ENCODE peak calls at places on chromosomes 2 and 18, in five cellular contexts. One of them, this sample, is unnamed.

GRCh38 chr18:50757358-50757757 is 62.5 kb downstream of the MRO start:
- DNase-seq in fibroblast of the conjunctiva: no peak
- DNase-seq in astrocyte: no peak
- DNase-seq in lung: no peak
- DNase-seq in HEK293T: no peak
- DNase-seq in this sample: no peak

GRCh38 chr18:72013512-72013911 is 530.6 kb downstream of the CBLN2 start:
- DNase-seq in fibroblast of the conjunctiva: peak; percentile 16
- DNase-seq in astrocyte: no peak
- DNase-seq in lung: no peak
- DNase-seq in HEK293T: no peak
- DNase-seq in this sample: no peak

GRCh38 chr2:195488567-195488966 is 168.5 kb upstream of the SLC39A10 start:
- DNase-seq in fibroblast of the conjunctiva: no peak
- DNase-seq in astrocyte: no peak
- DNase-seq in lung: no peak
- DNase-seq in HEK293T: no peak
- DNase-seq in this sample: no peak

GRCh38 chr2:19810148-19810547 is 91.6 kb downstream of the TTC32 start:
- DNase-seq in fibroblast of the conjunctiva: no peak
- DNase-seq in astrocyte: no peak
- DNase-seq in lung: no peak
- DNase-seq in HEK293T: no peak
- DNase-seq in this sample: no peak

GRCh38 chr2:8581601-8582041 is 100.2 kb upstream of the ID2 start:
- DNase-seq in fibroblast of the conjunctiva: no peak
- DNase-seq in astrocyte: no peak
- DNase-seq in lung: no peak
- DNase-seq in HEK293T: no peak
- DNase-seq in this sample: no peak

GRCh38 chr18:23369231-23369630 is 83.9 kb upstream of the RIOK3 start:
- DNase-seq in fibroblast of the conjunctiva: no peak
- DNase-seq in astrocyte: no peak
- DNase-seq in lung: no peak
- DNase-seq in HEK293T: no peak
- DNase-seq in this sample: no peak

GRCh38 chr18:48833701-48834394 is 116.9 kb downstream of the SMAD7 start:
- DNase-seq in fibroblast of the conjunctiva: no peak
- DNase-seq in astrocyte: peak; percentile 47
- DNase-seq in lung: no peak
- DNase-seq in HEK293T: no peak
- DNase-seq in this sample: no peak

GRCh38 chr18:48845174-48845573 is 105.6 kb downstream of the SMAD7 start:
- DNase-seq in fibroblast of the conjunctiva: no peak
- DNase-seq in astrocyte: no peak
- DNase-seq in lung: no peak
- DNase-seq in HEK293T: no peak
- DNase-seq in this sample: no peak

GRCh38 chr2:98464772-98465310 is 20.2 kb downstream of the INPP4A start:
- DNase-seq in fibroblast of the conjunctiva: no peak
- DNase-seq in astrocyte: no peak
- DNase-seq in lung: no peak
- DNase-seq in HEK293T: no peak
- DNase-seq in this sample: no peak

GRCh38 chr2:195486987-195487644 is 169.9 kb upstream of the SLC39A10 start:
- DNase-seq in fibroblast of the conjunctiva: no peak
- DNase-seq in astrocyte: peak; percentile 79
- DNase-seq in lung: no peak
- DNase-seq in HEK293T: no peak
- DNase-seq in this sample: peak; percentile 80

GRCh38 chr2:20603791-20604190 is 47.1 kb downstream of the HS1BP3 start:
- DNase-seq in fibroblast of the conjunctiva: no peak
- DNase-seq in astrocyte: no peak
- DNase-seq in lung: no peak
- DNase-seq in HEK293T: no peak
- DNase-seq in this sample: no peak

GRCh38 chr2:207121784-207122183 is 44.0 kb downstream of the KLF7 start:
- DNase-seq in fibroblast of the conjunctiva: peak; percentile 69
- DNase-seq in astrocyte: peak; percentile 85
- DNase-seq in lung: no peak
- DNase-seq in HEK293T: no peak
- DNase-seq in this sample: no peak

GRCh38 chr2:164371916-164372315 is 249.4 kb downstream of the GRB14 start:
- DNase-seq in fibroblast of the conjunctiva: no peak
- DNase-seq in astrocyte: peak; percentile 36
- DNase-seq in lung: no peak
- DNase-seq in HEK293T: no peak
- DNase-seq in this sample: no peak

GRCh38 chr2:148524519-148524919 is 120.0 kb upstream of the EPC2 start:
- DNase-seq in fibroblast of the conjunctiva: no peak
- DNase-seq in astrocyte: no peak
- DNase-seq in lung: no peak
- DNase-seq in HEK293T: no peak
- DNase-seq in this sample: no peak

GRCh38 chr2:9532421-9532820 is 23.2 kb downstream of the ADAM17 start:
- DNase-seq in fibroblast of the conjunctiva: no peak
- DNase-seq in astrocyte: peak; percentile 26
- DNase-seq in lung: no peak
- DNase-seq in HEK293T: no peak
- DNase-seq in this sample: no peak

GRCh38 chr2:145874466-145874865 is 1354.5 kb upstream of the ZEB2 start:
- DNase-seq in fibroblast of the conjunctiva: peak; percentile 62
- DNase-seq in astrocyte: peak; percentile 47
- DNase-seq in lung: no peak
- DNase-seq in HEK293T: no peak
- DNase-seq in this sample: no peak

GRCh38 chr18:62781262-62781661 is 65.9 kb downstream of the PHLPP1 start:
- DNase-seq in fibroblast of the conjunctiva: no peak
- DNase-seq in astrocyte: no peak
- DNase-seq in lung: no peak
- DNase-seq in HEK293T: no peak
- DNase-seq in this sample: no peak

GRCh38 chr2:186688813-186689212 is 5.0 kb upstream of the FAM171B start:
- DNase-seq in fibroblast of the conjunctiva: no peak
- DNase-seq in astrocyte: no peak
- DNase-seq in lung: no peak
- DNase-seq in HEK293T: no peak
- DNase-seq in this sample: no peak

GRCh38 chr18:77103181-77103875 is 29.3 kb downstream of the MBP start:
- DNase-seq in fibroblast of the conjunctiva: no peak
- DNase-seq in astrocyte: peak; percentile 52
- DNase-seq in lung: no peak
- DNase-seq in HEK293T: no peak
- DNase-seq in this sample: no peak

GRCh38 chr2:28173377-28173776 is 219.3 kb upstream of the FOSL2 start:
- DNase-seq in fibroblast of the conjunctiva: no peak
- DNase-seq in astrocyte: no peak
- DNase-seq in lung: no peak
- DNase-seq in HEK293T: no peak
- DNase-seq in this sample: no peak

GRCh38 chr2:152298754-152299153 is 36.2 kb upstream of the FMNL2 start:
- DNase-seq in fibroblast of the conjunctiva: no peak
- DNase-seq in astrocyte: peak; percentile 73
- DNase-seq in lung: no peak
- DNase-seq in HEK293T: no peak
- DNase-seq in this sample: no peak

GRCh38 chr2:150134223-150134858 is 353.1 kb downstream of the RND3 start:
- DNase-seq in fibroblast of the conjunctiva: no peak
- DNase-seq in astrocyte: peak; percentile 88
- DNase-seq in lung: no peak
- DNase-seq in HEK293T: no peak
- DNase-seq in this sample: peak; percentile 77

GRCh38 chr18:903703-904102 is 968 bp upstream of the ADCYAP1 start:
- DNase-seq in fibroblast of the conjunctiva: no peak
- DNase-seq in astrocyte: peak; percentile 20
- DNase-seq in lung: no peak
- DNase-seq in HEK293T: peak; percentile 40
- DNase-seq in this sample: no peak

GRCh38 chr2:145985517-145985916 is 1465.6 kb upstream of the ZEB2 start:
- DNase-seq in fibroblast of the conjunctiva: no peak
- DNase-seq in astrocyte: no peak
- DNase-seq in lung: no peak
- DNase-seq in HEK293T: no peak
- DNase-seq in this sample: no peak

This sample was measured in retinal pigment epithelial cell.